ENCODE peak calls at places on chromosome 2, in ten cellular contexts. M, X, G, B, Y, P, R, A, W and I are unnamed samples.

GRCh38 chr2:127164761-127165538 is 55.1 kb downstream of the CYP27C1 start:
- DNase-seq in M (no peak), R (no peak), Y (no peak), B (no peak), P (peak), G (no peak), A (no peak), X (no peak), W (no peak), I (no peak)

GRCh38 chr2:152387046-152387445 is 52.1 kb downstream of the FMNL2 start:
- DNase-seq in X (no peak), G (no peak), A (no peak), W (no peak), B (no peak), R (no peak), P (no peak), Y (no peak), M (no peak), I (no peak)

GRCh38 chr2:23485841-23486395 is 100.9 kb downstream of the KLHL29 start:
- DNase-seq in M (no peak), X (no peak), A (no peak), G (no peak), Y (no peak), W (no peak), P (no peak), R (no peak), B (no peak), I (no peak)

GRCh38 chr2:216057688-216058193 is 23.9 kb downstream of the PECR start:
- DNase-seq in X (peak), B (peak), A (no peak), G (no peak), P (no peak), R (no peak), W (no peak), M (peak), Y (peak), I (no peak)

GRCh38 chr2:150517951-150518680 is 30.6 kb upstream of the RND3 start:
- DNase-seq in X (no peak), Y (no peak), B (peak), A (no peak), P (no peak), R (no peak), M (no peak), G (no peak), W (no peak), I (no peak)

GRCh38 chr2:393711-394696 is 106.1 kb upstream of the ALKAL2 start:
- DNase-seq in Y (peak), P (no peak), M (peak), B (peak), A (no peak), R (no peak), W (no peak), G (no peak), X (peak), I (peak)

GRCh38 chr2:915979-916378 is 34.7 kb upstream of the SNTG2 start:
- DNase-seq in G (no peak), B (no peak), R (no peak), P (no peak), M (no peak), Y (no peak), A (no peak), W (no peak), X (no peak), I (no peak)

GRCh38 chr2:74333175-74333574 is 10.0 kb downstream of the SLC4A5 start:
- DNase-seq in Y (no peak), X (no peak), P (no peak), M (no peak), B (peak), G (peak), R (peak), A (no peak), W (peak), I (peak)

GRCh38 chr2:153872311-153873061 is 764 bp downstream of the GALNT13 start:
- DNase-seq in B (no peak), M (no peak), X (no peak), G (no peak), W (peak), P (peak), Y (no peak), A (no peak), R (peak), I (no peak)

GRCh38 chr2:86788172-86788571 is 2.5 kb downstream of the CD8A start:
- DNase-seq in X (no peak), M (no peak), W (no peak), Y (no peak), B (no peak), G (no peak), P (no peak), A (no peak), R (no peak), I (no peak)

GRCh38 chr2:74499269-74499939 is at the start of gene LBX2:
- DNase-seq in B (no peak), Y (no peak), G (no peak), P (no peak), X (no peak), M (no peak), R (peak), A (no peak), W (no peak), I (no peak)

GRCh38 chr2:188478724-188479123 is 187.1 kb downstream of the GULP1 start:
- DNase-seq in R (no peak), P (no peak), B (peak), G (no peak), W (no peak), A (no peak), Y (no peak), M (no peak), X (no peak), I (peak)